ENCODE peak calls at places on chromosomes 3 and 15, in seven cellular contexts. U is neural crest cell; L is CD8-positive, alpha-beta T cell; P is GM23338; S is stomach; M is mammary epithelial cell; H is left ventricle myocardium inferior. X is an unnamed sample.

GRCh38 chr15:94324117-94324826 is 92.9 kb downstream of the MCTP2 start:
- DNase-seq in U (peak), L (peak), P (peak), S (peak), M (peak), H (no peak), X (peak)

GRCh38 chr3:28601291-28601690 is 252.7 kb upstream of the AZI2 start:
- DNase-seq in U (no peak), L (no peak), P (no peak), S (no peak), M (peak), H (no peak), X (no peak)

GRCh38 chr3:195150194-195151118 is 120.5 kb downstream of the XXYLT1 start:
- DNase-seq in U (peak), L (no peak), P (peak), S (peak), M (no peak), H (peak), X (peak)

GRCh38 chr15:65416845-65417416 is 5.8 kb downstream of the IGDCC4 start:
- DNase-seq in U (no peak), L (no peak), P (peak), S (no peak), M (no peak), H (peak), X (no peak)

GRCh38 chr3:46615976-46616375 is 3.7 kb downstream of the FAM240A start:
- DNase-seq in U (no peak), L (no peak), P (no peak), S (no peak), M (no peak), H (no peak), X (no peak)

GRCh38 chr3:17187589-17188184 is 302.9 kb downstream of the PLCL2 start:
- DNase-seq in U (no peak), L (no peak), P (no peak), S (no peak), M (no peak), H (no peak), X (no peak)

GRCh38 chr15:89500397-89501270 is 4.3 kb upstream of the RHCG start:
- DNase-seq in U (no peak), L (no peak), P (peak), S (no peak), M (no peak), H (no peak), X (no peak)

GRCh38 chr15:37698679-37699078 is 235.8 kb upstream of the TMCO5A start:
- DNase-seq in U (no peak), L (no peak), P (peak), S (no peak), M (peak), H (no peak), X (no peak)

GRCh38 chr3:124654470-124654845 is 75.8 kb upstream of the UMPS start:
- DNase-seq in U (no peak), L (no peak), P (no peak), S (no peak), M (no peak), H (no peak), X (no peak)

GRCh38 chr3:13715167-13715954 is 164.5 kb downstream of the WNT7A start:
- DNase-seq in U (no peak), L (no peak), P (no peak), S (peak), M (no peak), H (no peak), X (no peak)

GRCh38 chr15:59843609-59844008 is 154.5 kb upstream of the BNIP2 start:
- DNase-seq in U (no peak), L (no peak), P (no peak), S (no peak), M (no peak), H (no peak), X (no peak)

GRCh38 chr3:15060029-15060428 is 5.1 kb downstream of the MRPS25 start:
- DNase-seq in U (no peak), L (no peak), P (no peak), S (no peak), M (no peak), H (no peak), X (no peak)

GRCh38 chr15:77440378-77440999 is 19.8 kb downstream of the HMG20A start:
- DNase-seq in U (no peak), L (no peak), P (no peak), S (no peak), M (peak), H (no peak), X (no peak)

GRCh38 chr3:61663728-61664492 is 102.5 kb downstream of the PTPRG start:
- DNase-seq in U (no peak), L (no peak), P (peak), S (no peak), M (peak), H (no peak), X (no peak)

GRCh38 chr3:30097022-30097650 is 509.3 kb upstream of the TGFBR2 start:
- DNase-seq in U (no peak), L (no peak), P (peak), S (no peak), M (no peak), H (no peak), X (no peak)

GRCh38 chr3:75136100-75136897 is 521.8 kb upstream of the CNTN3 start:
- DNase-seq in U (no peak), L (no peak), P (no peak), S (no peak), M (no peak), H (no peak), X (no peak)

GRCh38 chr3:97432914-97433313 is 331.6 kb upstream of the ARL6 start:
- DNase-seq in U (no peak), L (no peak), P (peak), S (no peak), M (no peak), H (no peak), X (no peak)

GRCh38 chr3:111299070-111299672 is 227.6 kb downstream of the NECTIN3 start:
- DNase-seq in U (no peak), L (no peak), P (peak), S (no peak), M (peak), H (no peak), X (no peak)

GRCh38 chr3:61066800-61067199 is 184.5 kb downstream of the FHIT start:
- DNase-seq in U (no peak), L (no peak), P (no peak), S (no peak), M (no peak), H (no peak), X (no peak)

GRCh38 chr3:13788522-13789424 is 91.1 kb downstream of the WNT7A start:
- DNase-seq in U (no peak), L (no peak), P (no peak), S (no peak), M (no peak), H (no peak), X (no peak)

GRCh38 chr3:124601189-124601588 is 129.1 kb upstream of the UMPS start:
- DNase-seq in U (no peak), L (no peak), P (no peak), S (no peak), M (peak), H (no peak), X (no peak)

GRCh38 chr3:11077466-11077865 is 76.8 kb upstream of the HRH1 start:
- DNase-seq in U (no peak), L (no peak), P (no peak), S (no peak), M (peak), H (no peak), X (no peak)

GRCh38 chr3:70185661-70186060 is 126.8 kb downstream of the MDFIC2 start:
- DNase-seq in U (no peak), L (no peak), P (no peak), S (no peak), M (no peak), H (no peak), X (no peak)

GRCh38 chr15:61809216-61809615 is 251.0 kb downstream of the VPS13C start:
- DNase-seq in U (no peak), L (no peak), P (no peak), S (no peak), M (no peak), H (no peak), X (no peak)

GRCh38 chr3:101758224-101758623 is 20.8 kb upstream of the NXPE3 start:
- DNase-seq in U (no peak), L (no peak), P (no peak), S (no peak), M (no peak), H (no peak), X (no peak)

GRCh38 chr3:55481918-55482495 is 5.1 kb downstream of the WNT5A start:
- DNase-seq in U (peak), L (no peak), P (peak), S (no peak), M (no peak), H (no peak), X (no peak)

GRCh38 chr3:143974181-143974876 is 2.7 kb downstream of the DIPK2A start:
- DNase-seq in U (no peak), L (no peak), P (no peak), S (no peak), M (no peak), H (no peak), X (no peak)

GRCh38 chr3:45711936-45712335 is 22.7 kb downstream of the SACM1L start:
- DNase-seq in U (no peak), L (no peak), P (no peak), S (no peak), M (no peak), H (no peak), X (no peak)

GRCh38 chr3:38168988-38169363 is 3.6 kb downstream of the OXSR1 start:
- DNase-seq in U (no peak), L (no peak), P (no peak), S (no peak), M (peak), H (no peak), X (no peak)

GRCh38 chr3:59192473-59192872 is 142.6 kb upstream of the CFAP20DC start:
- DNase-seq in U (no peak), L (no peak), P (no peak), S (no peak), M (peak), H (no peak), X (no peak)

GRCh38 chr3:173796865-173797264 is 399.3 kb downstream of the NLGN1 start:
- DNase-seq in U (no peak), L (no peak), P (peak), S (no peak), M (no peak), H (no peak), X (no peak)

GRCh38 chr15:78977591-78978347 is 32.9 kb upstream of the CTSH start:
- DNase-seq in U (no peak), L (no peak), P (no peak), S (no peak), M (no peak), H (no peak), X (no peak)

GRCh38 chr15:78978601-78979179 is 33.8 kb upstream of the CTSH start:
- DNase-seq in U (no peak), L (no peak), P (no peak), S (no peak), M (no peak), H (no peak), X (no peak)

GRCh38 chr15:78976691-78977090 is 31.8 kb upstream of the CTSH start:
- DNase-seq in U (no peak), L (no peak), P (no peak), S (no peak), M (no peak), H (no peak), X (no peak)

GRCh38 chr15:78979456-78980320 is 34.8 kb upstream of the CTSH start:
- DNase-seq in U (peak), L (no peak), P (peak), S (peak), M (peak), H (peak), X (no peak)

GRCh38 chr15:78977091-78977571 is 32.3 kb upstream of the CTSH start:
- DNase-seq in U (no peak), L (no peak), P (no peak), S (no peak), M (no peak), H (no peak), X (no peak)
- TF ChIP-seq CTCF in U (no peak), L (no peak), P (no peak), S (no peak), M (no peak), H (no peak), X (no peak)

GRCh38 chr3:186516645-186517044 is 27.5 kb downstream of the CRYGS start:
- DNase-seq in U (no peak), L (no peak), P (no peak), S (no peak), M (no peak), H (no peak), X (no peak)

GRCh38 chr3:186515115-186515514 is 29.1 kb downstream of the CRYGS start:
- DNase-seq in U (no peak), L (no peak), P (no peak), S (no peak), M (no peak), H (no peak), X (no peak)

GRCh38 chr3:186511702-186512101 is 32.5 kb downstream of the CRYGS start:
- DNase-seq in U (no peak), L (no peak), P (no peak), S (no peak), M (no peak), H (no peak), X (no peak)

GRCh38 chr3:186512570-186513302 is 31.4 kb downstream of the CRYGS start:
- DNase-seq in U (no peak), L (no peak), P (no peak), S (no peak), M (no peak), H (no peak), X (no peak)

GRCh38 chr3:186514296-186515002 is 29.7 kb downstream of the CRYGS start:
- DNase-seq in U (no peak), L (no peak), P (peak), S (no peak), M (peak), H (no peak), X (no peak)
- TF ChIP-seq CTCF in U (peak), L (peak), P (peak), S (no peak), M (peak), H (peak), X (no peak)

GRCh38 chr3:50302095-50303037 is 1.0 kb downstream of the HYAL1 start:
- DNase-seq in U (no peak), L (no peak), P (no peak), S (no peak), M (no peak), H (no peak), X (no peak)

GRCh38 chr3:50300681-50301254 is 1.6 kb upstream of the HYAL3 start:
- DNase-seq in U (no peak), L (no peak), P (no peak), S (no peak), M (no peak), H (no peak), X (no peak)

GRCh38 chr3:50304601-50305000 is 1.2 kb upstream of the HYAL1 start:
- DNase-seq in U (no peak), L (no peak), P (no peak), S (no peak), M (peak), H (no peak), X (no peak)

GRCh38 chr3:50299929-50300680 is 900 bp upstream of the HYAL3 start:
- DNase-seq in U (no peak), L (no peak), P (no peak), S (no peak), M (peak), H (peak), X (no peak)

GRCh38 chr3:50303038-50303815 is at the start of gene HYAL1:
- DNase-seq in U (no peak), L (no peak), P (peak), S (peak), M (no peak), H (peak), X (no peak)
- TF ChIP-seq CTCF in U (no peak), L (no peak), P (peak), S (no peak), M (peak), H (peak), X (no peak)

DNA sequence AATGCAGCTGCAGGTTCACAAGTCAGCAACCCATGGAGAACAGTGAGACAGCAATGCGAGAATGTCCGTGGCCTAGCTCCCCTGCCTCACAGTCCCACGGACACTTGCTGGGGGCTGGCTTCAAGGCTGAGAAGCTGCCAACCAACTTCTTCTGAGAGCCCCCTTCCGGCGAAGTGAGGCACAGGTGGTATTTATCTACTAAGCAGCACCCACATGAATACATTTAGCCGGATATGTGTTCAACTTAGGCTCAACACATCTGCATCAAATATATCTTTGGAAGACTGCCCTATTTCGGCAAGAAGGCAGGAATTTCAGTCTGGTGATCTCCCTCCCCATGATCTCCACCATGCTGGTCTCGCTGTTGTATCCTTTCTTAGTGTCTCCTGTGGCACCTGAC is 341.0 kb upstream of the NR2E3 start:
- DNase-seq in U (no peak), L (no peak), P (peak), S (no peak), M (no peak), H (no peak), X (no peak)
- TF ChIP-seq CTCF in U (no peak), L (no peak), P (no peak), S (no peak), M (no peak), H (no peak), X (no peak)

GRCh38 chr15:52463638-52464037 is 65.0 kb downstream of the MYO5A start:
- DNase-seq in U (no peak), L (no peak), P (no peak), S (no peak), M (peak), H (no peak), X (no peak)

GRCh38 chr15:52464478-52464877 is 64.2 kb downstream of the MYO5A start:
- DNase-seq in U (no peak), L (no peak), P (no peak), S (no peak), M (no peak), H (no peak), X (no peak)

GRCh38 chr15:52464040-52464439 is 64.6 kb downstream of the MYO5A start:
- DNase-seq in U (no peak), L (no peak), P (no peak), S (no peak), M (peak), H (no peak), X (no peak)

GRCh38 chr15:52466716-52467115 is 62.0 kb downstream of the MYO5A start:
- DNase-seq in U (no peak), L (no peak), P (no peak), S (no peak), M (no peak), H (no peak), X (no peak)

DNA sequence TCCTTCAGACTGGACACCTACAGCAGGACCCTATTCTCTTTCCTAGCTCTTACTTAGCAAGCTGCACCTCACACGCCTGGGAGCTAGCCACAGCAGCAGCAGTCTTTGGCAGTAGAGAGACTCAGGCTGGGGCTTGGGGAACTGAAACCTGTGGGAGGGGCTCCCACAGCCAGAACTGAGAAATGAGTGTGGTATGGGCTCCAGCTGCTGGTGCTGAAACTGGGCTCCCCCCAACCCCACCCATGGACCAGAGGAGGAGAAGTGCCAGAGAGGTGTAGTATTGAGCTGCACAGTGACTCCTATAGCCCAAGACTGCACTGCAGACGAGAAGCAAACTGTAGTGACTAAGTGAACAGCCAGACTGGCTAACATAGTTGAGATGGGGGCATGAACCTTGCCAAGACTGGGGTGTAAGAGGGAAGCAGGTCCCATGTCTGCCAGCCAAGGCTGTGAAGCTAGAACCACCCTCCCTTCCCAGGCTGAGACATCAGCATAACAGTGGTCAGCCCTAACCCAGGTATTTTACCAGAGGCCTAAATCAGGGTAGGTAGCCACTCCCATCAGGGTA is 62.5 kb downstream of the MYO5A start:
- DNase-seq in U (no peak), L (no peak), P (peak), S (peak), M (no peak), H (peak), X (no peak)
- TF ChIP-seq CTCF in U (no peak), L (no peak), P (no peak), S (no peak), M (no peak), H (no peak), X (no peak)

DNA sequence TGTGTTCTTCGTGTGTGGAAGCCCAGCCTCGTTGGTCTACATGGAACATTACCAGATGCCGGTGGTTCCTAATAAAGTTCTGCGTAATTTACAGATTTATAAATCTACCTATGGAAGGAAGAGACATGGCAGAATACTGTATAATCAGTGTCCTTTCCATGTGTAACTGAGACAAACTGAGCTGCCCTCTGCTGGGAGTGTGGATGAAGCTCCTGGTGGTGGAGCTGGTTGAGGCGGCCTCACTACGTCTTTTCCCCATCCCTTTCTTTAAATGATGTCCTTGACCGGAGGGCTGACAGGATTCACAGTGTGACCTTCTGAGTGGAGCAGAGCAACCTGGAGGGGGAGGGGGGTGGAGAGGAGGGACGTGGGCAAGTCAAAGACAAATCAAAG is 267.0 kb upstream of the CHRM5 start:
- DNase-seq in U (no peak), L (no peak), P (no peak), S (no peak), M (no peak), H (no peak), X (no peak)
- TF ChIP-seq CTCF in U (no peak), L (no peak), P (no peak), S (no peak), M (peak), H (no peak), X (no peak)

GRCh38 chr15:45703670-45704328 is 69.0 kb downstream of the SQOR start:
- DNase-seq in U (no peak), L (no peak), P (peak), S (no peak), M (no peak), H (no peak), X (no peak)
- TF ChIP-seq CTCF in U (peak), L (no peak), P (peak), S (no peak), M (no peak), H (no peak), X (no peak)

GRCh38 chr3:123300572-123300971 is 98.8 kb downstream of the SEC22A start:
- DNase-seq in U (no peak), L (no peak), P (no peak), S (no peak), M (no peak), H (no peak), X (no peak)
- TF ChIP-seq CTCF in U (no peak), L (no peak), P (no peak), S (no peak), M (no peak), H (no peak), X (no peak)

GRCh38 chr15:73710321-73710720 is 26.1 kb downstream of the CD276 start:
- DNase-seq in U (no peak), L (no peak), P (no peak), S (no peak), M (no peak), H (no peak), X (no peak)

GRCh38 chr15:73711526-73711925 is 27.3 kb downstream of the CD276 start:
- DNase-seq in U (no peak), L (no peak), P (no peak), S (no peak), M (no peak), H (no peak), X (no peak)

GRCh38 chr15:73709671-73710070 is 25.5 kb downstream of the CD276 start:
- DNase-seq in U (no peak), L (no peak), P (no peak), S (no peak), M (no peak), H (no peak), X (no peak)

GRCh38 chr15:73714695-73715301 is 30.6 kb downstream of the CD276 start:
- DNase-seq in U (no peak), L (no peak), P (no peak), S (no peak), M (no peak), H (no peak), X (no peak)

GRCh38 chr15:73712107-73712506 is 27.9 kb downstream of the CD276 start:
- DNase-seq in U (no peak), L (no peak), P (peak), S (no peak), M (no peak), H (no peak), X (no peak)
- TF ChIP-seq CTCF in U (no peak), L (no peak), P (peak), S (no peak), M (peak), H (peak), X (no peak)

X was measured in natural killer cell.